ENCODE peak calls at places on chromosomes 2 and 18, in ten cellular contexts. One of them, this sample, is unnamed.

GRCh38 chr2:167293172-167293781 is 405.0 kb downstream of the XIRP2 start:
- DNase-seq in astrocyte of the spinal cord: peak
- DNase-seq in upper lobe of right lung: peak
- DNase-seq in cardiac muscle cell: peak
- DNase-seq in IMR-90: peak
- DNase-seq in endodermal cell: no peak
- DNase-seq in keratinocyte: no peak
- DNase-seq in gastrocnemius medialis: no peak
- DNase-seq in left ventricle myocardium inferior: no peak
- DNase-seq in progenitor cell of endocrine pancreas: peak
- DNase-seq in this sample: no peak

GRCh38 chr2:152815634-152816257 is 97.3 kb downstream of the ARL6IP6 start:
- DNase-seq in astrocyte of the spinal cord: no peak
- DNase-seq in upper lobe of right lung: no peak
- DNase-seq in cardiac muscle cell: no peak
- DNase-seq in IMR-90: no peak
- DNase-seq in endodermal cell: no peak
- DNase-seq in keratinocyte: no peak
- DNase-seq in gastrocnemius medialis: no peak
- DNase-seq in left ventricle myocardium inferior: no peak
- DNase-seq in progenitor cell of endocrine pancreas: no peak
- DNase-seq in this sample: no peak

GRCh38 chr2:205848601-205849000 is 166.3 kb downstream of the NRP2 start:
- DNase-seq in astrocyte of the spinal cord: no peak
- DNase-seq in upper lobe of right lung: no peak
- DNase-seq in cardiac muscle cell: peak
- DNase-seq in IMR-90: peak
- DNase-seq in endodermal cell: no peak
- DNase-seq in keratinocyte: no peak
- DNase-seq in gastrocnemius medialis: no peak
- DNase-seq in left ventricle myocardium inferior: no peak
- DNase-seq in progenitor cell of endocrine pancreas: no peak
- DNase-seq in this sample: no peak

GRCh38 chr2:210452194-210452593 is 24.4 kb downstream of the LANCL1 start:
- DNase-seq in astrocyte of the spinal cord: no peak
- DNase-seq in upper lobe of right lung: no peak
- DNase-seq in cardiac muscle cell: no peak
- DNase-seq in IMR-90: no peak
- DNase-seq in endodermal cell: no peak
- DNase-seq in keratinocyte: no peak
- DNase-seq in gastrocnemius medialis: no peak
- DNase-seq in left ventricle myocardium inferior: no peak
- DNase-seq in progenitor cell of endocrine pancreas: no peak
- DNase-seq in this sample: no peak

GRCh38 chr18:8341481-8342230 is 267.6 kb upstream of the RAB12 start:
- DNase-seq in astrocyte of the spinal cord: peak
- DNase-seq in upper lobe of right lung: no peak
- DNase-seq in cardiac muscle cell: peak
- DNase-seq in IMR-90: peak
- DNase-seq in endodermal cell: no peak
- DNase-seq in keratinocyte: no peak
- DNase-seq in gastrocnemius medialis: no peak
- DNase-seq in left ventricle myocardium inferior: no peak
- DNase-seq in progenitor cell of endocrine pancreas: no peak
- DNase-seq in this sample: no peak

GRCh38 chr2:197577446-197577845 is 61.6 kb downstream of the MOB4 start:
- DNase-seq in astrocyte of the spinal cord: no peak
- DNase-seq in upper lobe of right lung: no peak
- DNase-seq in cardiac muscle cell: no peak
- DNase-seq in IMR-90: no peak
- DNase-seq in endodermal cell: no peak
- DNase-seq in keratinocyte: no peak
- DNase-seq in gastrocnemius medialis: no peak
- DNase-seq in left ventricle myocardium inferior: no peak
- DNase-seq in progenitor cell of endocrine pancreas: no peak
- DNase-seq in this sample: no peak

GRCh38 chr2:126634273-126634861 is 21.6 kb upstream of the GYPC start:
- DNase-seq in astrocyte of the spinal cord: no peak
- DNase-seq in upper lobe of right lung: no peak
- DNase-seq in cardiac muscle cell: peak
- DNase-seq in IMR-90: peak
- DNase-seq in endodermal cell: peak
- DNase-seq in keratinocyte: no peak
- DNase-seq in gastrocnemius medialis: no peak
- DNase-seq in left ventricle myocardium inferior: no peak
- DNase-seq in progenitor cell of endocrine pancreas: no peak
- DNase-seq in this sample: no peak

GRCh38 chr2:172253190-172254052 is 150.7 kb upstream of the DLX2 start:
- DNase-seq in astrocyte of the spinal cord: peak
- DNase-seq in upper lobe of right lung: no peak
- DNase-seq in cardiac muscle cell: peak
- DNase-seq in IMR-90: peak
- DNase-seq in endodermal cell: no peak
- DNase-seq in keratinocyte: peak
- DNase-seq in gastrocnemius medialis: peak
- DNase-seq in left ventricle myocardium inferior: no peak
- DNase-seq in progenitor cell of endocrine pancreas: no peak
- DNase-seq in this sample: peak

DNA sequence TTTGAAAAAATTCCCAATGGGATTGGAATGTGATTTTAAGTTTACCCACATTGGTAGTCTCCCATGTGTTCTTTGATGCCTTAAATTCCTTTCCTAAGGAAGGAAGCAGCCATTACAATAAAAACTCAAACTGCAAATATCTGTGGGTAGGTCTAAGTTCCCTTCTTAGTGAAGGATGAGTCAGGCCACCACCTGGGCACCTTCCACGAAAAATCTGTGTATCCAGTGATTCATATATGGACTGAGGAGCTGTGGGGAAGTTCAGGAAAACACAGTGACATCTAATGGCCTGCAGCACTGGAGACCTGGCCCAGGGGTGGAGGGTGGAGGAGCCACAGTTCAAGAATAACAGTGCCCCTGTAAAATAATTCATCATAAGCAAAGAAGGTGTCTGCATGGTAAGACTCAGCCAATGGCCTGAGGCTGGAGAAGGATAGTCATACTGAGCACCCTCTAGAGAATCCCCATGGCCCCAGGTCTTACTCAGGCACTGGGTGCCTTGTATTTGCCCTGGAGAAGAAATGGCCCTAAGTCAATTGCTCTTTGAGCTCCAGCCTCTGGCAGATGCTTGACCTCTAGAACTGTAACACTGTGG is 248.6 kb downstream of the SP3 start:
- DNase-seq in astrocyte of the spinal cord: peak
- DNase-seq in upper lobe of right lung: no peak
- DNase-seq in cardiac muscle cell: no peak
- DNase-seq in IMR-90: no peak
- DNase-seq in endodermal cell: no peak
- DNase-seq in keratinocyte: peak
- DNase-seq in gastrocnemius medialis: no peak
- DNase-seq in left ventricle myocardium inferior: no peak
- DNase-seq in progenitor cell of endocrine pancreas: no peak
- DNase-seq in this sample: no peak
- TF ChIP-seq CTCF in astrocyte of the spinal cord: no peak
- TF ChIP-seq CTCF in upper lobe of right lung: no peak
- TF ChIP-seq CTCF in cardiac muscle cell: no peak
- TF ChIP-seq CTCF in IMR-90: no peak
- TF ChIP-seq CTCF in endodermal cell: no peak
- TF ChIP-seq CTCF in keratinocyte: peak
- TF ChIP-seq CTCF in gastrocnemius medialis: no peak
- TF ChIP-seq CTCF in left ventricle myocardium inferior: no peak
- TF ChIP-seq CTCF in progenitor cell of endocrine pancreas: no peak
- TF ChIP-seq CTCF in this sample: no peak

GRCh38 chr2:222946700-222947278 is 86.0 kb downstream of the ACSL3 start:
- DNase-seq in astrocyte of the spinal cord: no peak
- DNase-seq in upper lobe of right lung: no peak
- DNase-seq in cardiac muscle cell: no peak
- DNase-seq in IMR-90: peak
- DNase-seq in endodermal cell: no peak
- DNase-seq in keratinocyte: no peak
- DNase-seq in gastrocnemius medialis: no peak
- DNase-seq in left ventricle myocardium inferior: no peak
- DNase-seq in progenitor cell of endocrine pancreas: no peak
- DNase-seq in this sample: no peak

GRCh38 chr2:222944552-222944951 is 83.7 kb downstream of the ACSL3 start:
- DNase-seq in astrocyte of the spinal cord: no peak
- DNase-seq in upper lobe of right lung: no peak
- DNase-seq in cardiac muscle cell: peak
- DNase-seq in IMR-90: peak
- DNase-seq in endodermal cell: no peak
- DNase-seq in keratinocyte: no peak
- DNase-seq in gastrocnemius medialis: no peak
- DNase-seq in left ventricle myocardium inferior: no peak
- DNase-seq in progenitor cell of endocrine pancreas: no peak
- DNase-seq in this sample: no peak

GRCh38 chr2:222943820-222944219 is 83.0 kb downstream of the ACSL3 start:
- DNase-seq in astrocyte of the spinal cord: peak
- DNase-seq in upper lobe of right lung: no peak
- DNase-seq in cardiac muscle cell: peak
- DNase-seq in IMR-90: peak
- DNase-seq in endodermal cell: no peak
- DNase-seq in keratinocyte: no peak
- DNase-seq in gastrocnemius medialis: no peak
- DNase-seq in left ventricle myocardium inferior: no peak
- DNase-seq in progenitor cell of endocrine pancreas: no peak
- DNase-seq in this sample: no peak

GRCh38 chr2:222945887-222946286 is 85.1 kb downstream of the ACSL3 start:
- DNase-seq in astrocyte of the spinal cord: no peak
- DNase-seq in upper lobe of right lung: no peak
- DNase-seq in cardiac muscle cell: no peak
- DNase-seq in IMR-90: no peak
- DNase-seq in endodermal cell: no peak
- DNase-seq in keratinocyte: no peak
- DNase-seq in gastrocnemius medialis: no peak
- DNase-seq in left ventricle myocardium inferior: no peak
- DNase-seq in progenitor cell of endocrine pancreas: no peak
- DNase-seq in this sample: no peak

DNA sequence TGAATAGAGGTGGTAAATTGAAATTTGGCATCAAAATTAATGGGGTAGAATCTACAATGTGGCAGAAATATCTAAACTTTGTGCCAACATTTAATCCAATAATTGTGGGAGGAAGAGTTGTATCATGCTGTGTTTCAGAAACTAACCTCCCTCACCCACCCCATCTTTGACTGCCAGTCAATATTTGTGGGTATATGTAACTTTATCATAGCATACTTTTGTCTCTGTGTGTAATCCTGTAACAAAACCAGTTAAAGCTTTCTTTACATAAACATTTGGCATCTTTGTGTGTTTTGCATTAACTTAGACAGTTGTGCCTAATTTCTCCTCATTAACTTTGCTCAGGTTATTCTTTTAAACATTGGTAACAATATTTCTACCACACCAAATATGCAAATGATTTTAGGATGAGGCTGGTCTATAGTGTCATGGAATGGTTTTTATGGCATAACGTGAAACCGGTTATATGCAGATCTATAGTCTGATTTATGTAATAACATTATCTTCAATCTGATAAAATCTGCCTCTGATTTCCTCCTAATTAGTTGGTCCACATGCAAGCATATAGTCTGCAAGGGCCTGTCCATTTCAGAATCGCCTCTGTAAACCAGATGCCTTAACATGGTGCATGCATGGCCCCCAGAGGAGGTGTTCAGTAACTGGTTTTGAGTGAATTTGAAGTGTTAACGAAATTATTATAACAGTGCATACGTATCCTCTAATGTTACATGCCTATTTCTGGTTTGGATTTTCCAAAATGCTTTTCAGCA is 84.3 kb downstream of the ACSL3 start:
- DNase-seq in astrocyte of the spinal cord: no peak
- DNase-seq in upper lobe of right lung: no peak
- DNase-seq in cardiac muscle cell: no peak
- DNase-seq in IMR-90: no peak
- DNase-seq in endodermal cell: no peak
- DNase-seq in keratinocyte: no peak
- DNase-seq in gastrocnemius medialis: no peak
- DNase-seq in left ventricle myocardium inferior: no peak
- DNase-seq in progenitor cell of endocrine pancreas: no peak
- DNase-seq in this sample: no peak
- TF ChIP-seq CTCF in astrocyte of the spinal cord: no peak
- TF ChIP-seq CTCF in upper lobe of right lung: no peak
- TF ChIP-seq CTCF in cardiac muscle cell: no peak
- TF ChIP-seq CTCF in IMR-90: no peak
- TF ChIP-seq CTCF in endodermal cell: no peak
- TF ChIP-seq CTCF in keratinocyte: no peak
- TF ChIP-seq CTCF in gastrocnemius medialis: no peak
- TF ChIP-seq CTCF in left ventricle myocardium inferior: no peak
- TF ChIP-seq CTCF in progenitor cell of endocrine pancreas: no peak
- TF ChIP-seq CTCF in this sample: no peak

GRCh38 chr2:9914384-9915065 is 37.0 kb upstream of the GRHL1 start:
- DNase-seq in astrocyte of the spinal cord: peak
- DNase-seq in upper lobe of right lung: no peak
- DNase-seq in cardiac muscle cell: peak
- DNase-seq in IMR-90: peak
- DNase-seq in endodermal cell: no peak
- DNase-seq in keratinocyte: peak
- DNase-seq in gastrocnemius medialis: peak
- DNase-seq in left ventricle myocardium inferior: no peak
- DNase-seq in progenitor cell of endocrine pancreas: no peak
- DNase-seq in this sample: no peak
- TF ChIP-seq CTCF in astrocyte of the spinal cord: peak
- TF ChIP-seq CTCF in upper lobe of right lung: no peak
- TF ChIP-seq CTCF in cardiac muscle cell: peak
- TF ChIP-seq CTCF in IMR-90: peak
- TF ChIP-seq CTCF in endodermal cell: no peak
- TF ChIP-seq CTCF in keratinocyte: peak
- TF ChIP-seq CTCF in gastrocnemius medialis: no peak
- TF ChIP-seq CTCF in left ventricle myocardium inferior: no peak
- TF ChIP-seq CTCF in progenitor cell of endocrine pancreas: no peak
- TF ChIP-seq CTCF in this sample: peak

GRCh38 chr2:112019510-112019909 is 35.6 kb upstream of the TMEM87B start:
- DNase-seq in astrocyte of the spinal cord: no peak
- DNase-seq in upper lobe of right lung: no peak
- DNase-seq in cardiac muscle cell: no peak
- DNase-seq in IMR-90: no peak
- DNase-seq in endodermal cell: peak
- DNase-seq in keratinocyte: no peak
- DNase-seq in gastrocnemius medialis: no peak
- DNase-seq in left ventricle myocardium inferior: no peak
- DNase-seq in progenitor cell of endocrine pancreas: no peak
- DNase-seq in this sample: no peak

GRCh38 chr2:112021781-112022231 is 33.3 kb upstream of the TMEM87B start:
- DNase-seq in astrocyte of the spinal cord: peak
- DNase-seq in upper lobe of right lung: no peak
- DNase-seq in cardiac muscle cell: peak
- DNase-seq in IMR-90: peak
- DNase-seq in endodermal cell: no peak
- DNase-seq in keratinocyte: no peak
- DNase-seq in gastrocnemius medialis: no peak
- DNase-seq in left ventricle myocardium inferior: no peak
- DNase-seq in progenitor cell of endocrine pancreas: no peak
- DNase-seq in this sample: no peak

GRCh38 chr2:112018846-112019245 is 36.2 kb upstream of the TMEM87B start:
- DNase-seq in astrocyte of the spinal cord: no peak
- DNase-seq in upper lobe of right lung: no peak
- DNase-seq in cardiac muscle cell: no peak
- DNase-seq in IMR-90: no peak
- DNase-seq in endodermal cell: no peak
- DNase-seq in keratinocyte: no peak
- DNase-seq in gastrocnemius medialis: no peak
- DNase-seq in left ventricle myocardium inferior: no peak
- DNase-seq in progenitor cell of endocrine pancreas: no peak
- DNase-seq in this sample: no peak

GRCh38 chr2:112021269-112021668 is 33.8 kb upstream of the TMEM87B start:
- DNase-seq in astrocyte of the spinal cord: no peak
- DNase-seq in upper lobe of right lung: no peak
- DNase-seq in cardiac muscle cell: no peak
- DNase-seq in IMR-90: no peak
- DNase-seq in endodermal cell: no peak
- DNase-seq in keratinocyte: no peak
- DNase-seq in gastrocnemius medialis: no peak
- DNase-seq in left ventricle myocardium inferior: no peak
- DNase-seq in progenitor cell of endocrine pancreas: no peak
- DNase-seq in this sample: no peak

GRCh38 chr2:112020561-112020960 is 34.5 kb upstream of the TMEM87B start:
- DNase-seq in astrocyte of the spinal cord: no peak
- DNase-seq in upper lobe of right lung: no peak
- DNase-seq in cardiac muscle cell: no peak
- DNase-seq in IMR-90: no peak
- DNase-seq in endodermal cell: peak
- DNase-seq in keratinocyte: no peak
- DNase-seq in gastrocnemius medialis: no peak
- DNase-seq in left ventricle myocardium inferior: no peak
- DNase-seq in progenitor cell of endocrine pancreas: no peak
- DNase-seq in this sample: no peak
- TF ChIP-seq CTCF in astrocyte of the spinal cord: peak
- TF ChIP-seq CTCF in upper lobe of right lung: no peak
- TF ChIP-seq CTCF in cardiac muscle cell: peak
- TF ChIP-seq CTCF in IMR-90: no peak
- TF ChIP-seq CTCF in endodermal cell: peak
- TF ChIP-seq CTCF in keratinocyte: no peak
- TF ChIP-seq CTCF in gastrocnemius medialis: no peak
- TF ChIP-seq CTCF in left ventricle myocardium inferior: no peak
- TF ChIP-seq CTCF in progenitor cell of endocrine pancreas: peak
- TF ChIP-seq CTCF in this sample: no peak

This sample was measured in osteocyte.